ENCODE peak calls at places on chromosomes 3 and 15, in ten cellular contexts. J, A, Q, L, H, S, X, K, Z and F are unnamed samples.
A peak's percentile ranks its signal among the peaks of the same experiment; 100 is the strongest.

GRCh38 chr15:87576486-87577176 is 679.9 kb downstream of the NTRK3 start:
- DNase-seq in Z (no peak), Q (peak; percentile 54), X (no peak), L (no peak), A (no peak), J (no peak), H (no peak), K (no peak), S (no peak), F (no peak)

GRCh38 chr3:194851941-194852340 is 166.3 kb downstream of the FAM43A start:
- DNase-seq in A (no peak), J (no peak), Q (no peak), X (no peak), L (no peak), K (no peak), H (no peak), Z (no peak), S (no peak), F (no peak)

GRCh38 chr3:11290743-11291680 is 18.8 kb downstream of the ATG7 start:
- DNase-seq in J (peak; percentile 50), H (no peak), X (peak; percentile 85), Q (no peak), L (no peak), S (peak; percentile 69), A (no peak), Z (peak; percentile 61), K (no peak), F (peak; percentile 22)

GRCh38 chr3:50303038-50303815 is at the start of gene HYAL1:
- DNase-seq in A (no peak), K (no peak), L (no peak), H (no peak), S (no peak), J (peak; percentile 18), Q (peak; percentile 84), Z (no peak), X (no peak), F (no peak)

GRCh38 chr15:73386886-73387506 is 18.2 kb upstream of the HCN4 start:
- DNase-seq in J (no peak), H (no peak), X (no peak), L (no peak), Q (no peak), K (no peak), S (no peak), Z (no peak), A (no peak), F (no peak)

GRCh38 chr15:66961407-66961884 is 104.0 kb upstream of the SMAD3 start:
- DNase-seq in X (no peak), Z (no peak), L (no peak), Q (peak; percentile 29), K (no peak), A (no peak), H (no peak), S (peak; percentile 14), J (no peak), F (no peak)

GRCh38 chr3:113954091-113954685 is 6.4 kb downstream of the ZDHHC23 start:
- DNase-seq in A (no peak), J (no peak), X (no peak), K (no peak), S (no peak), L (no peak), Q (no peak), Z (no peak), H (peak; percentile 22), F (no peak)

GRCh38 chr15:76342382-76343201 is 6.0 kb downstream of the ISL2 start:
- DNase-seq in J (no peak), A (peak; percentile 65), X (no peak), L (no peak), K (peak; percentile 89), Z (peak; percentile 4), H (no peak), Q (peak; percentile 70), S (no peak), F (no peak)

GRCh38 chr3:139355937-139356336 is 12.1 kb downstream of the MRPS22 start:
- DNase-seq in Q (no peak), L (no peak), J (no peak), A (no peak), S (no peak), H (no peak), Z (no peak), X (no peak), K (no peak), F (no peak)

GRCh38 chr3:169345662-169346331 is 317.7 kb downstream of the MECOM start:
- DNase-seq in S (no peak), H (no peak), Z (no peak), Q (no peak), A (no peak), J (peak; percentile 71), L (no peak), K (no peak), X (no peak), F (no peak)

GRCh38 chr15:93126496-93127083 is 37.6 kb upstream of the RGMA start:
- DNase-seq in Z (no peak), J (no peak), K (no peak), Q (no peak), A (no peak), X (no peak), S (no peak), L (no peak), H (no peak), F (no peak)

GRCh38 chr3:50170689-50171088 is 15.6 kb downstream of the SEMA3F start:
- DNase-seq in X (peak; percentile 92), L (no peak), Z (no peak), Q (no peak), A (no peak), K (no peak), H (no peak), S (peak; percentile 8), J (no peak), F (no peak)

GRCh38 chr15:51093865-51094605 is 671 bp downstream of the TNFAIP8L3 start:
- DNase-seq in J (no peak), A (peak; percentile 29), K (peak; percentile 36), L (peak; percentile 11), H (no peak), X (peak; percentile 12), Z (no peak), S (no peak), Q (peak; percentile 33), F (no peak)

GRCh38 chr3:180680097-180680430 is 775 bp upstream of the CCDC39 start:
- DNase-seq in L (no peak), S (no peak), A (peak; percentile 8), Z (peak; percentile 14), Q (peak; percentile 75), K (peak; percentile 93), X (peak; percentile 49), H (peak; percentile 20), J (peak; percentile 61), F (no peak)

GRCh38 chr3:190120161-190121060 is at the start of gene P3H2:
- DNase-seq in K (peak; percentile 87), H (peak; percentile 63), X (peak; percentile 93), J (peak; percentile 80), L (peak; percentile 78), Z (no peak), S (peak; percentile 45), Q (peak; percentile 96), A (peak; percentile 84), F (no peak)

GRCh38 chr15:54803139-54803808 is 393.5 kb downstream of the RSL24D1 start:
- DNase-seq in J (peak; percentile 10), S (peak; percentile 92), X (peak; percentile 3), Z (no peak), Q (peak; percentile 36), K (no peak), H (no peak), L (no peak), A (no peak), F (no peak)

GRCh38 chr15:96593735-96594134 is 263.2 kb downstream of the NR2F2 start:
- DNase-seq in A (no peak), J (no peak), K (peak; percentile 57), H (no peak), Q (no peak), Z (no peak), S (no peak), L (no peak), X (no peak), F (no peak)

GRCh38 chr3:108602249-108602934 is 12.9 kb downstream of the DZIP3 start:
- DNase-seq in S (no peak), A (no peak), X (no peak), Q (peak; percentile 80), J (no peak), K (peak; percentile 16), Z (peak; percentile 43), H (no peak), L (no peak), F (peak; percentile 14)

GRCh38 chr3:183377307-183377959 is 51.0 kb downstream of the MCF2L2 start:
- DNase-seq in L (no peak), Z (no peak), A (no peak), S (no peak), Q (no peak), J (peak; percentile 75), H (no peak), K (peak; percentile 84), X (peak; percentile 11), F (no peak)

GRCh38 chr3:56969851-56970250 is 90.6 kb upstream of the SPATA12 start:
- DNase-seq in Z (no peak), L (no peak), J (no peak), A (no peak), S (no peak), X (peak; percentile 24), K (no peak), H (no peak), Q (no peak), F (no peak)

GRCh38 chr3:112333002-112333385 is at the start of gene CD200:
- DNase-seq in S (no peak), A (peak; percentile 68), K (peak; percentile 93), Q (peak; percentile 89), H (peak; percentile 59), L (no peak), X (peak; percentile 58), J (no peak), Z (peak; percentile 26), F (peak; percentile 22)

GRCh38 chr3:47850062-47850802 is 47.3 kb downstream of the DHX30 start:
- DNase-seq in H (no peak), Q (peak; percentile 35), A (no peak), K (no peak), S (peak; percentile 30), J (no peak), Z (no peak), L (no peak), X (peak; percentile 65), F (no peak)

GRCh38 chr3:120854908-120855526 is 53.0 kb upstream of the STXBP5L start:
- DNase-seq in S (no peak), X (no peak), A (no peak), H (no peak), Z (no peak), K (no peak), Q (no peak), L (no peak), J (peak; percentile 32), F (no peak)

GRCh38 chr15:69813881-69814280 is 283.8 kb downstream of the TLE3 start:
- DNase-seq in Q (no peak), Z (no peak), X (no peak), A (no peak), S (no peak), J (no peak), L (no peak), H (no peak), K (no peak), F (no peak)

GRCh38 chr15:98954411-98954810 is 53.2 kb downstream of the PGPEP1L start:
- DNase-seq in X (peak; percentile 10), S (no peak), J (no peak), H (peak; percentile 59), K (no peak), L (no peak), A (peak; percentile 60), Q (no peak), Z (no peak), F (no peak)

GRCh38 chr3:195093731-195094130 is 177.2 kb downstream of the XXYLT1 start:
- DNase-seq in S (no peak), A (no peak), Q (no peak), Z (no peak), J (no peak), H (no peak), K (no peak), L (no peak), X (no peak), F (no peak)

GRCh38 chr3:152155246-152155645 is 113.5 kb upstream of the MBNL1 start:
- DNase-seq in K (no peak), S (no peak), Z (no peak), X (no peak), A (no peak), H (no peak), L (no peak), Q (no peak), J (no peak), F (no peak)

GRCh38 chr3:127287840-127288239 is at the start of gene PRR20G:
- DNase-seq in A (no peak), H (no peak), S (no peak), Q (peak; percentile 28), L (no peak), K (no peak), Z (no peak), J (no peak), X (no peak), F (no peak)